ENCODE peak calls at places on chromosomes 11 and 22, in five cellular contexts. T, R, F, P and O are unnamed samples.

GRCh38 chr22:37254206-37254866 is 10.3 kb upstream of the RAC2 start:
- DNase-seq in T (no peak), R (peak), F (no peak), P (no peak), O (no peak)

GRCh38 chr22:24437820-24438328 is 10.5 kb downstream of the ADORA2A start:
- DNase-seq in T (no peak), R (peak), F (peak), P (no peak), O (no peak)

GRCh38 chr11:114131366-114131963 is 72.0 kb downstream of the ZBTB16 start:
- DNase-seq in T (no peak), R (no peak), F (no peak), P (no peak), O (no peak)

GRCh38 chr11:46003647-46004046 is 81.2 kb downstream of the LARGE2 start:
- DNase-seq in T (no peak), R (peak), F (no peak), P (no peak), O (no peak)

GRCh38 chr11:8697056-8697455 is 14.5 kb downstream of the RPL27A start:
- DNase-seq in T (no peak), R (no peak), F (no peak), P (no peak), O (no peak)

GRCh38 chr22:20885557-20886323 is 26.9 kb downstream of the SNAP29 start:
- DNase-seq in T (no peak), R (peak), F (peak), P (peak), O (peak)

GRCh38 chr11:29183301-29183700 is 833.5 kb downstream of the KCNA4 start:
- DNase-seq in T (no peak), R (no peak), F (no peak), P (no peak), O (no peak)

GRCh38 chr22:30424471-30425326 is 869 bp upstream of the MTFP1 start:
- DNase-seq in T (no peak), R (no peak), F (peak), P (no peak), O (no peak)

GRCh38 chr11:126857860-126858808 is 142.4 kb downstream of the KIRREL3 start:
- DNase-seq in T (no peak), R (no peak), F (no peak), P (no peak), O (no peak)

GRCh38 chr11:121703166-121703565 is 250.4 kb upstream of the SORL1-AS1 start:
- DNase-seq in T (no peak), R (no peak), F (no peak), P (no peak), O (no peak)

GRCh38 chr11:27420722-27421572 is 51.6 kb downstream of the LGR4 start:
- DNase-seq in T (no peak), R (peak), F (no peak), P (no peak), O (no peak)

GRCh38 chr22:41352058-41352457 is 29.7 kb upstream of the TEF start:
- DNase-seq in T (no peak), R (peak), F (no peak), P (no peak), O (no peak)

GRCh38 chr11:34599406-34599901 is 21.4 kb upstream of the EHF start:
- DNase-seq in T (no peak), R (peak), F (no peak), P (no peak), O (peak)

GRCh38 chr11:103699216-103699615 is 337.2 kb upstream of the DDI1 start:
- DNase-seq in T (no peak), R (no peak), F (no peak), P (no peak), O (no peak)